ENCODE peak calls at places on chromosomes 2 and 18, in five cellular contexts. O, K, M, G and A are unnamed samples.
A peak's percentile ranks its signal among the peaks of the same experiment; 100 is the strongest.

GRCh38 chr18:33578371-33579146 is 540 bp downstream of the ASXL3 start:
- DNase-seq in G (no peak), O (no peak), K (peak; percentile 25), M (peak; percentile 81), A (peak; percentile 41)

GRCh38 chr2:201882353-201883095 is 76.2 kb downstream of the CDK15 start:
- DNase-seq in M (no peak), K (peak; percentile 19), G (no peak), O (no peak), A (peak; percentile 54)

GRCh38 chr2:125259441-125259840 is 1234.4 kb downstream of the CNTNAP5 start:
- DNase-seq in O (no peak), K (no peak), G (no peak), M (no peak), A (no peak)

GRCh38 chr2:162710282-162710891 is 128.2 kb downstream of the KCNH7 start:
- DNase-seq in O (no peak), M (no peak), K (no peak), G (no peak), A (no peak)

GRCh38 chr18:67359868-67360838 is 156.4 kb downstream of the DSEL start:
- DNase-seq in O (peak; percentile 16), G (no peak), M (no peak), K (peak; percentile 49), A (peak; percentile 38)

GRCh38 chr18:76363451-76364120 is 131.5 kb downstream of the ZNF516 start:
- DNase-seq in G (no peak), K (no peak), O (no peak), M (peak; percentile 76), A (no peak)

GRCh38 chr2:127576433-127577207 is 41.1 kb downstream of the MYO7B start:
- DNase-seq in K (peak; percentile 87), M (peak; percentile 39), G (no peak), O (no peak), A (peak; percentile 74)

GRCh38 chr2:148666555-148666954 is 22.0 kb downstream of the EPC2 start:
- DNase-seq in G (no peak), O (no peak), K (no peak), M (no peak), A (no peak)

GRCh38 chr2:18178736-18179349 is 300.4 kb downstream of the KCNS3 start:
- DNase-seq in O (no peak), G (peak; percentile 40), M (no peak), K (no peak), A (no peak)

GRCh38 chr2:145927398-145927951 is 1407.6 kb upstream of the ZEB2 start:
- DNase-seq in O (no peak), M (no peak), K (no peak), G (no peak), A (no peak)
- H3K4me1 ChIP-seq in O (peaks cover 4% of the 10 kb centered on the region), M (no peaks in the 10 kb centered on the region), K (no peaks in the 10 kb centered on the region), G (no peaks in the 10 kb centered on the region), A (peaks cover 6% of the 10 kb centered on the region)

DNA sequence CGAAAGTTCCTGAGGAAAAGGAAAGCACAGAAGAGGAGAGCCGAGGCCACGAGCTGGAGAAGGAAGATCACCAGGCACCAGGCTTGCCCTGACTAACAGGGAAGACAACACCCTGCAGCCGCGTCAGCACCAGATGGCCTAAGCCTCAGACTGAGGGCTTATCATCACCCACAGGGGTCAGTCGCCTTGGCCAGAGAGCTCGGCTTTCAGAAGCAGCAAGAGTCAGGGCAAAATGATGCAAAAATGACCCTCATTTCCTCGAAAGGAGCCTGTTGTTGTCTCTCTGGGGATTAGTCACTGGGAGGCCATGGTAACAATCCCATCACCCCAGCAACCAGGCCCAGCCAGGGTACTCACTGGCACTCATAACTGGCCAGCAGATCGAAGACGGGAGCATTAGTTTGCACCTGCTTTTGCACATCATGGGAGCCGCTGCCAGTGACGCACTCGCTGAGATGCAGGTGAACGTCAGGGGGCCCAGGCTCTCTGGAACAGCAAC is 42.7 kb upstream of the ZFP36L2 start:
- DNase-seq in O (peak; percentile 85), M (peak; percentile 92), G (no peak), K (peak; percentile 92), A (peak; percentile 80)
- TF ChIP-seq CTCF in O (no peak), M (no peak), G (no peak), K (no peak), A (no peak)

DNA sequence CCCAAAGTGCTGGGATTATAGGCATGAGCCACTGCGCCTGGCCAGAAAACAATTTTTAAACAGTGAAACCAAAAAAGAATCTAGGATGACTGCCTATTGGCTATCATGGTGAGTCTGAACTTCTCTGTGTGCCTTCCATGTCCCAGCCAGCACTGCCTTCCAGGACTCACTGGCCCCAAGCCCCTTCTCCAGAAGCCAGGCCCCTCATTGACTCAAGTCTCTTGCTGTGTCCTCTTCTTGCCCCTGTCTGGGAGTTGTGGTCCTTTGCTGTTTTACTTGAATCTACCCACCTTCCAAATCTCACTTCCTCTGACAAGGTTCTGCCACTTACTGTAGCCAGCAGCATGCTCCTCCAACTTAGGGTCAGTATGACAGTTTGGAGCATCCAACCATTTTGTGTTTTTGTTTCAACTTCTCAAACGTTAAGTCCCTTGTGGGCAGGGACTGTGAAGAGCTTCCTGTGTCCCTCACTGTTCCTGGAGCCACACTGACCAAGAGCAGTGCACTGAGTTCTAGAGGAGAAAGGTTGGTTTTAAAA is 41.7 kb downstream of the ST3GAL5 start:
- DNase-seq in K (no peak), O (no peak), G (no peak), M (no peak), A (no peak)
- H3K4me1 ChIP-seq in K (peaks cover 8% of the 10 kb centered on the region), O (no peaks in the 10 kb centered on the region), G (no peaks in the 10 kb centered on the region), M (peaks cover 1% of the 10 kb centered on the region), A (no peaks in the 10 kb centered on the region)

DNA sequence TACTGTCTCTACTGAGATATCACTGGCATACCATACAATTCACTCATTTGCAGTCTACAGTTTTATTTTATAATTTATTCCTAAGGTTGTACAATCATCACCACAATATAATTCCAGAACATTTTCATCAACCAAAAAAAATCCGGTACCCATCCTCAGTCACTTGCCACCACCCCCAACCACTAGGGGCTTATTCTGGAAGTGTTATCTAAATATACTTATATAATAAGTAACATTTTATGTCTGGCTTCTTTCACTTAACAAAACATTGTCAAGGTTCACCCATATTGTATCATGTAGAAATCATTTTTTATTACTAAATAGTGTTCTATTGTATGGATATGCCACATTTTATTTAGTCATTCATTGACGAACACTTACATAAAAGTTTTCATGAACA is 440.8 kb downstream of the RNF144A start:
- DNase-seq in M (no peak), K (no peak), G (no peak), O (no peak), A (no peak)
- TF ChIP-seq CTCF in M (no peak), K (no peak), G (peak; percentile 23), O (no peak), A (no peak)

GRCh38 chr2:177318613-177319012 is 54.1 kb upstream of the NFE2L2 start:
- DNase-seq in O (no peak), M (no peak), K (no peak), G (no peak), A (no peak)

GRCh38 chr2:177316756-177317155 is 52.2 kb upstream of the NFE2L2 start:
- DNase-seq in M (no peak), G (no peak), K (no peak), O (no peak), A (no peak)

GRCh38 chr2:177315303-177315887 is 50.9 kb upstream of the NFE2L2 start:
- DNase-seq in M (no peak), K (no peak), G (no peak), O (no peak), A (no peak)

GRCh38 chr2:177317443-177317842 is 52.9 kb upstream of the NFE2L2 start:
- DNase-seq in G (no peak), O (no peak), K (no peak), M (no peak), A (no peak)

DNA sequence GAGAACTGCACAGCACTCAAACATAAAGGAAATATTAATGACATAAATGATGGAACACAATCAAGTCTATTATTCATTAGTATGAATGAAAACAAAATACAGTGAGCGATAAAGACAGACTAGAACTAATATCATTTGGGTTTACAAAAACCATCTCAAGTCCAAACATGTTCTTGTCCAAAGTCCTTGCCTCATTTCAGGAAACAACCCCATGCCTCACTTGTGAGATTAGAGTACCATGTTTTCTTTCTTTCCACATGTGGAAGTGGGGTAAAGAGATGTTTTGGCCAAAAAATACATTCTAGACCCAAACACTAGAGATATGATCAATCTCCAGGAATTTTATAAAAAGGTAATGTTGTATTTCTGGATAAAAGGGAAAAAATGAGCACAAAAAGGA is 53.3 kb upstream of the NFE2L2 start:
- DNase-seq in M (no peak), G (no peak), O (no peak), K (no peak), A (no peak)
- H3K4me1 ChIP-seq in M (peaks cover 1% of the 10 kb centered on the region), G (no peaks in the 10 kb centered on the region), O (no peaks in the 10 kb centered on the region), K (peaks cover 42% of the 10 kb centered on the region), A (no peaks in the 10 kb centered on the region)